ENCODE peak calls at places on chromosomes 6 and 20, in six cellular contexts. W is psoas muscle, C is fibroblast of lung, M is lung, Y is uterus, N is lower leg skin. R is an unnamed sample.

GRCh38 chr6:56803594-56803993 is 151.3 kb upstream of the BEND6 start:
- DNase-seq in Y (no peak), W (no peak), M (no peak), N (no peak), C (peak; percentile 84), R (no peak)

GRCh38 chr6:1589208-1589607 is 20.5 kb upstream of the FOXC1 start:
- DNase-seq in N (no peak), Y (no peak), W (no peak), C (no peak), M (no peak), R (no peak)

GRCh38 chr6:126957721-126958120 is 160.8 kb upstream of the RSPO3 start:
- DNase-seq in W (no peak), Y (no peak), N (no peak), C (peak; percentile 15), M (no peak), R (no peak)

GRCh38 chr20:24199493-24199892 is 210.9 kb upstream of the GGTLC1 start:
- DNase-seq in Y (no peak), N (no peak), W (no peak), C (no peak), M (no peak), R (no peak)

GRCh38 chr6:41728073-41728936 is 7.1 kb downstream of the TFEB start:
- DNase-seq in C (no peak), N (no peak), M (no peak), Y (no peak), W (peak; percentile 89), R (no peak)

GRCh38 chr6:36979343-36979742 is 6.7 kb downstream of the MTCH1 start:
- DNase-seq in M (no peak), Y (peak; percentile 56), C (peak; percentile 28), W (peak; percentile 78), N (no peak), R (no peak)

GRCh38 chr6:138005846-138006245 is 101.4 kb downstream of the PERP start:
- DNase-seq in M (no peak), N (no peak), C (no peak), W (no peak), Y (no peak), R (no peak)

GRCh38 chr6:157225575-157225995 is 97.7 kb downstream of the TMEM242 start:
- DNase-seq in N (peak; percentile 87), C (no peak), M (no peak), W (no peak), Y (no peak), R (no peak)

GRCh38 chr6:112735129-112735528 is 388.0 kb downstream of the RFPL4B start:
- DNase-seq in N (no peak), C (no peak), W (no peak), Y (no peak), M (no peak), R (no peak)

GRCh38 chr6:111743859-111744692 is 129.2 kb downstream of the FYN start:
- DNase-seq in M (no peak), Y (peak; percentile 47), W (no peak), C (peak; percentile 80), N (no peak), R (no peak)

GRCh38 chr20:48298851-48299484 is 513.7 kb upstream of the SULF2 start:
- DNase-seq in W (no peak), Y (peak; percentile 43), C (peak; percentile 90), N (no peak), M (no peak), R (no peak)

GRCh38 chr6:11851405-11851804 is 72.8 kb upstream of the ADTRP start:
- DNase-seq in C (peak; percentile 82), N (no peak), M (no peak), W (no peak), Y (no peak), R (no peak)

GRCh38 chr6:109491207-109491938 is 8.4 kb upstream of the ZBTB24 start:
- DNase-seq in C (peak; percentile 19), N (no peak), W (no peak), M (no peak), Y (no peak), R (no peak)

GRCh38 chr6:33080127-33081089 is 4.6 kb downstream of the HLA-DPB1 start:
- DNase-seq in W (peak; percentile 77), Y (peak; percentile 75), C (peak; percentile 49), M (peak; percentile 55), N (peak; percentile 91), R (peak; percentile 35)

GRCh38 chr20:3671986-3672863 is 9.0 kb upstream of the GFRA4 start:
- DNase-seq in N (no peak), C (no peak), Y (no peak), W (no peak), M (no peak), R (no peak)

GRCh38 chr6:87274660-87275273 is 47.6 kb upstream of the SMIM8 start:
- DNase-seq in M (no peak), W (no peak), Y (no peak), C (peak; percentile 84), N (no peak), R (no peak)

GRCh38 chr6:80959034-80959433 is 793.4 kb downstream of the TENT5A start:
- DNase-seq in N (no peak), W (no peak), Y (no peak), M (no peak), C (no peak), R (no peak)

GRCh38 chr20:37265152-37265551 is 3.5 kb upstream of the GHRH start:
- DNase-seq in C (no peak), M (no peak), Y (no peak), N (no peak), W (no peak), R (no peak)

GRCh38 chr20:50295762-50296449 is 105.3 kb downstream of the CEBPB start:
- DNase-seq in Y (no peak), C (no peak), W (peak; percentile 62), N (no peak), M (no peak), R (no peak)

GRCh38 chr6:153059757-153060156 is 57.2 kb upstream of the MTRF1L start:
- DNase-seq in Y (no peak), C (no peak), W (no peak), M (no peak), N (no peak), R (no peak)

GRCh38 chr6:98931710-98932109 is 16.0 kb downstream of the FBXL4 start:
- DNase-seq in W (no peak), C (no peak), M (no peak), Y (no peak), N (no peak), R (no peak)

GRCh38 chr6:3228791-3229565 is 1.5 kb upstream of the TUBB2B start:
- DNase-seq in C (peak; percentile 43), W (no peak), N (peak; percentile 87), M (no peak), Y (no peak), R (no peak)

GRCh38 chr20:9160341-9160740 is 91.5 kb downstream of the PLCB4 start:
- DNase-seq in Y (no peak), C (peak; percentile 9), W (no peak), N (no peak), M (no peak), R (no peak)

GRCh38 chr6:72841195-72841594 is 219.3 kb downstream of the KCNQ5 start:
- DNase-seq in W (no peak), M (no peak), N (no peak), C (no peak), Y (no peak), R (no peak)

GRCh38 chr20:36268501-36269342 is 32.4 kb downstream of the AAR2 start:
- DNase-seq in M (no peak), Y (no peak), W (peak; percentile 9), N (no peak), C (peak; percentile 8), R (no peak)

GRCh38 chr20:10061641-10062040 is 26.9 kb downstream of the ANKEF1 start:
- DNase-seq in Y (no peak), W (no peak), M (no peak), C (no peak), N (no peak), R (no peak)

GRCh38 chr6:436308-437041 is 44.9 kb downstream of the IRF4 start:
- DNase-seq in N (peak; percentile 88), M (no peak), Y (no peak), C (peak; percentile 75), W (no peak), R (no peak)

GRCh38 chr6:35359744-35360348 is 17.5 kb downstream of the PPARD start:
- DNase-seq in M (no peak), W (no peak), N (peak; percentile 45), C (peak; percentile 98), Y (no peak), R (no peak)

GRCh38 chr20:25285856-25286798 is 38.2 kb downstream of the PYGB start:
- DNase-seq in N (peak; percentile 79), M (no peak), Y (peak; percentile 9), C (no peak), W (peak; percentile 34), R (no peak)

GRCh38 chr6:21611485-21611884 is 17.9 kb downstream of the SOX4 start:
- DNase-seq in M (no peak), N (no peak), C (no peak), Y (no peak), W (no peak), R (no peak)

GRCh38 chr6:27135087-27135657 is 112.3 kb upstream of the PRSS16 start:
- DNase-seq in W (no peak), N (no peak), C (no peak), M (no peak), Y (no peak), R (no peak)

GRCh38 chr6:3455490-3456394 is 1.1 kb downstream of the SLC22A23 start:
- DNase-seq in C (no peak), W (peak; percentile 69), Y (peak; percentile 21), M (no peak), N (peak; percentile 88), R (no peak)

GRCh38 chr6:133969285-133969946 is 16.4 kb downstream of the TBPL1 start:
- DNase-seq in M (no peak), Y (no peak), W (no peak), N (no peak), C (no peak), R (no peak)

GRCh38 chr20:51712501-51713212 is 55.5 kb downstream of the ATP9A start:
- DNase-seq in Y (no peak), N (no peak), C (peak; percentile 56), W (no peak), M (no peak), R (no peak)
- TF ChIP-seq CTCF in Y (no peak), N (no peak), C (peak; percentile 41), W (no peak), M (no peak), R (peak; percentile 49)

DNA sequence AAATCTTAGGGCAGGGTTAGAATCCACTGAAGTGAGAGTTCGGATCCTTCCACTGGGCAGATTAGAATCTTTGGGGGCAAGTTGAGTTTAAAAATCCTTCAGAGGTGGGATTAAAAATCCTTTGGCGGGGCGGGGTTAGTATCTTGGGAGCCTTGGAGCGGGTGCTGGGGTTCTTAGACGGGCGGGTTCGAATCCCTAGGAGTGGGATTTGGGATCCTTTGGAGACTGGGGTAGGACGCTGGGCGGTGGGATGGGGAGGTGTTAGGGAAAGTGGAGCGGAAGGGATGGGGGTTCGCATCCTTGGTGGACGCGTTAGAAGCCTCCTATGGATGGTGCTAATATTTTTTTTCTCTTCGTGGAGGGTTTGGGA is 337 bp upstream of the HCK start:
- DNase-seq in Y (no peak), C (no peak), N (no peak), W (no peak), M (no peak), R (no peak)
- H3K4me3 ChIP-seq in Y (no peak overlapping the region), C (no peak overlapping the region), N (no peak overlapping the region), W (peak overlapping the region; percentile 48), M (no peak overlapping the region), R (peak overlapping the region; percentile 70)

GRCh38 chr20:55135923-55136322 is 660.5 kb downstream of the DOK5 start:
- DNase-seq in M (no peak), W (no peak), Y (no peak), C (no peak), N (no peak), R (no peak)
- TF ChIP-seq CTCF in M (no peak), W (no peak), Y (no peak), C (no peak), N (no peak), R (no peak)

GRCh38 chr20:63739129-63740069 is at the start of gene SLC2A4RG:
- DNase-seq in N (peak; percentile 93), M (peak; percentile 74), W (peak; percentile 91), Y (peak; percentile 85), C (peak; percentile 63), R (no peak)
- H3K4me3 ChIP-seq in N (peak within 1 kb of the TSS; percentile 37), M (peak within 1 kb of the TSS; percentile 59), W (peak within 1 kb of the TSS; percentile 79), Y (peak within 1 kb of the TSS; percentile 55), C (peak within 1 kb of the TSS; percentile 65), R (peak within 1 kb of the TSS; percentile 89)

R was measured in thoracic aorta.